ENCODE peak calls at places on chromosomes 1 and 21, in seven cellular contexts. F, D, E, U, B, K and N are unnamed samples.

GRCh38 chr1:9900142-9901043 is 9.7 kb downstream of the CTNNBIP1 start:
- DNase-seq in B (no peak), E (no peak), F (no peak), D (no peak), U (no peak), K (no peak), N (no peak)

GRCh38 chr1:185534806-185535205 is 199.4 kb upstream of the HMCN1 start:
- DNase-seq in E (no peak), K (no peak), F (no peak), B (no peak), U (no peak), D (no peak), N (no peak)

GRCh38 chr1:164771568-164772350 is 212.8 kb downstream of the PBX1 start:
- DNase-seq in U (peak; percentile 38), E (no peak), D (no peak), F (no peak), B (peak; percentile 88), K (peak; percentile 78), N (peak; percentile 73)

GRCh38 chr1:186152227-186152944 is 222.7 kb downstream of the TPR start:
- DNase-seq in U (peak; percentile 99), E (no peak), K (peak; percentile 75), D (no peak), F (no peak), B (peak; percentile 76), N (peak; percentile 75)

GRCh38 chr21:34580181-34580700 is 34.7 kb downstream of the RCAN1 start:
- DNase-seq in D (no peak), F (no peak), U (peak; percentile 93), K (no peak), E (no peak), B (no peak), N (no peak)

GRCh38 chr1:9437931-9438330 is 101.3 kb upstream of the SLC25A33 start:
- DNase-seq in D (no peak), F (no peak), E (no peak), U (no peak), B (peak; percentile 70), K (peak; percentile 82), N (peak; percentile 53)

GRCh38 chr1:200029624-200030074 is 2.1 kb downstream of the NR5A2 start:
- DNase-seq in E (no peak), K (no peak), U (no peak), D (peak; percentile 66), F (peak; percentile 11), B (no peak), N (no peak)

GRCh38 chr21:44533891-44534627 is 5.9 kb downstream of the KRTAP10-1 start:
- DNase-seq in F (no peak), D (peak; percentile 50), E (no peak), B (no peak), K (no peak), U (no peak), N (no peak)

GRCh38 chr1:18734461-18735368 is 104.1 kb downstream of the PAX7 start:
- DNase-seq in D (no peak), F (no peak), B (no peak), K (no peak), U (no peak), E (no peak), N (no peak)

GRCh38 chr1:51156752-51157151 is 54.7 kb downstream of the C1orf185 start:
- DNase-seq in B (no peak), U (no peak), D (no peak), K (no peak), E (no peak), F (no peak), N (no peak)

GRCh38 chr1:60052634-60053033 is 20.9 kb downstream of the C1orf87 start:
- DNase-seq in E (no peak), U (no peak), B (peak; percentile 88), K (peak; percentile 3), D (no peak), F (no peak), N (no peak)

GRCh38 chr1:68377098-68377497 is 72.7 kb downstream of the RPE65 start:
- DNase-seq in K (no peak), F (no peak), D (no peak), B (peak; percentile 37), E (no peak), U (no peak), N (no peak)

GRCh38 chr1:162725301-162725834 is 65.1 kb upstream of the HSD17B7 start:
- DNase-seq in B (no peak), K (no peak), U (no peak), D (no peak), F (no peak), E (no peak), N (no peak)

GRCh38 chr1:2248127-2248826 is 20.2 kb downstream of the SKI start:
- DNase-seq in F (peak; percentile 82), B (peak; percentile 63), U (no peak), D (peak; percentile 98), K (no peak), E (peak; percentile 92), N (no peak)

GRCh38 chr1:61950418-61950817 is 208.1 kb downstream of the PATJ start:
- DNase-seq in B (peak; percentile 68), U (no peak), K (no peak), F (no peak), D (no peak), E (no peak), N (no peak)

GRCh38 chr1:66752000-66752592 is at the start of gene DYNLT5:
- DNase-seq in E (no peak), B (peak; percentile 80), K (peak; percentile 75), D (peak; percentile 78), U (no peak), F (peak; percentile 51), N (peak; percentile 43)

GRCh38 chr1:43557744-43558245 is 27.1 kb downstream of the PTPRF start:
- DNase-seq in F (no peak), K (peak; percentile 24), E (no peak), D (no peak), B (peak; percentile 59), U (no peak), N (no peak)

GRCh38 chr1:179926494-179927205 is 28.0 kb upstream of the CEP350 start:
- DNase-seq in D (no peak), E (no peak), B (no peak), F (no peak), U (peak; percentile 56), K (peak; percentile 58), N (peak; percentile 81)

GRCh38 chr21:41794600-41794999 is 27.7 kb upstream of the RIPK4 start:
- DNase-seq in U (no peak), F (no peak), D (no peak), K (no peak), B (no peak), E (no peak), N (no peak)
- H2AK5ac ChIP-seq in U (no peak overlapping the region), F (no peak overlapping the region), D (no peak overlapping the region), K (no peak overlapping the region), B (no peak overlapping the region), E (no peak overlapping the region), N (no peak overlapping the region)

GRCh38 chr1:58883888-58884482 is 100.1 kb upstream of the JUN start:
- DNase-seq in B (no peak), U (no peak), F (no peak), D (no peak), E (no peak), K (no peak), N (no peak)
- H2AK5ac ChIP-seq in B (no peak overlapping the region), U (no peak overlapping the region), F (no peak overlapping the region), D (no peak overlapping the region), E (no peak overlapping the region), K (peak overlapping the region; percentile 46), N (peak overlapping the region; percentile 89)

GRCh38 chr21:20739421-20739820 is 258.8 kb upstream of the NCAM2 start:
- DNase-seq in E (no peak), B (peak; percentile 77), D (peak; percentile 43), K (no peak), U (no peak), F (no peak), N (no peak)
- H2AK5ac ChIP-seq in E (no peak overlapping the region), B (no peak overlapping the region), D (no peak overlapping the region), K (no peak overlapping the region), U (no peak overlapping the region), F (no peak overlapping the region), N (no peak overlapping the region)

DNA sequence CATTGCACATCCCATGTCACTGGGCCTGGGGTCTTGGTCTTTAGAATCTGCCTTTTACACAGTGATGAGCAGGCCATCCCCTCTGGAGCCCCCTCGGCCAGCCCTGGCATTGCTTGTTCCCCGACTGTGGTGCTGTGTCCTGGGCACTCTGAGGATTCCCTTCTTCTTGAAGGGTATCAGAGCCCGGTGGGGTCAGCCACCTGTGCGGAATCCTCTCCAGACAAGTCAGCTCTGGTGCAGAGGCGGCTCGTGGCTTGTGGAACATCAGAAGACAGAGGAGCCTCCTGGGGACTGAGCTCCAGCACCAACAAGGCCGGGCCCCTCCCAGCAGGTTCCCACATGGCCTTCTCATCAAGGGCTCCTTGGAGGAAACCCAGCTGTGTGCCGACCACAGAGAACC is 57.9 kb upstream of the AJAP1 start:
- DNase-seq in B (no peak), U (no peak), D (no peak), E (no peak), K (no peak), F (no peak), N (no peak)
- H2AK5ac ChIP-seq in B (no peak overlapping the region), U (no peak overlapping the region), D (no peak overlapping the region), E (no peak overlapping the region), K (no peak overlapping the region), F (no peak overlapping the region), N (no peak overlapping the region)

GRCh38 chr1:160637065-160637464 is 9.8 kb downstream of the SLAMF1 start:
- DNase-seq in F (no peak), D (no peak), E (no peak), U (peak; percentile 54), B (peak; percentile 39), K (no peak), N (no peak)
- H2AK5ac ChIP-seq in F (no peak overlapping the region), D (no peak overlapping the region), E (peak overlapping the region; percentile 11), U (no peak overlapping the region), B (peak overlapping the region; percentile 87), K (no peak overlapping the region), N (no peak overlapping the region)